ENCODE peak calls at places on chromosomes 4 and X, in four cellular contexts. One of them, this sample, is unnamed.

GRCh38 chrX:103248553-103248952 is 6.4 kb downstream of the TCEAL8 start:
- DNase-seq in fibroblast of lung: peak
- DNase-seq in HCEC 1CT: peak
- DNase-seq in AG08395: peak
- DNase-seq in this sample: peak

GRCh38 chrX:24259544-24260240 is 54.2 kb downstream of the SUPT20HL2 start:
- DNase-seq in fibroblast of lung: peak
- DNase-seq in HCEC 1CT: peak
- DNase-seq in AG08395: peak
- DNase-seq in this sample: peak

GRCh38 chr4:73732759-73733431 is 7.5 kb upstream of the CXCL8 start:
- DNase-seq in fibroblast of lung: no peak
- DNase-seq in HCEC 1CT: no peak
- DNase-seq in AG08395: no peak
- DNase-seq in this sample: no peak

GRCh38 chrX:18290200-18290599 is 64.3 kb downstream of the SCML2 start:
- DNase-seq in fibroblast of lung: no peak
- DNase-seq in HCEC 1CT: no peak
- DNase-seq in AG08395: no peak
- DNase-seq in this sample: peak

GRCh38 chr4:158172196-158172557 is 648 bp downstream of the GASK1B start:
- DNase-seq in fibroblast of lung: peak
- DNase-seq in HCEC 1CT: peak
- DNase-seq in AG08395: no peak
- DNase-seq in this sample: peak

GRCh38 chrX:28586891-28587635 is at the start of gene IL1RAPL1:
- DNase-seq in fibroblast of lung: peak
- DNase-seq in HCEC 1CT: peak
- DNase-seq in AG08395: peak
- DNase-seq in this sample: peak

GRCh38 chr4:74623041-74623440 is 171.3 kb downstream of the BTC start:
- DNase-seq in fibroblast of lung: no peak
- DNase-seq in HCEC 1CT: peak
- DNase-seq in AG08395: peak
- DNase-seq in this sample: peak

GRCh38 chr4:185244763-185245162 is 35.4 kb downstream of the SNX25 start:
- DNase-seq in fibroblast of lung: no peak
- DNase-seq in HCEC 1CT: no peak
- DNase-seq in AG08395: peak
- DNase-seq in this sample: no peak

GRCh38 chr4:54840992-54841768 is 183.4 kb downstream of the KIT start:
- DNase-seq in fibroblast of lung: no peak
- DNase-seq in HCEC 1CT: peak
- DNase-seq in AG08395: peak
- DNase-seq in this sample: peak

GRCh38 chrX:41381685-41382084 is 47.7 kb downstream of the DDX3X start:
- DNase-seq in fibroblast of lung: peak
- DNase-seq in HCEC 1CT: peak
- DNase-seq in AG08395: peak
- DNase-seq in this sample: no peak

GRCh38 chrX:15055146-15055930 is 182.1 kb downstream of the MOSPD2 start:
- DNase-seq in fibroblast of lung: peak
- DNase-seq in HCEC 1CT: no peak
- DNase-seq in AG08395: peak
- DNase-seq in this sample: no peak

GRCh38 chrX:101265869-101266428 is 25.2 kb downstream of the TAF7L start:
- DNase-seq in fibroblast of lung: peak
- DNase-seq in HCEC 1CT: peak
- DNase-seq in AG08395: peak
- DNase-seq in this sample: no peak

GRCh38 chr4:16157609-16158503 is 68.4 kb downstream of the TAPT1 start:
- DNase-seq in fibroblast of lung: no peak
- DNase-seq in HCEC 1CT: no peak
- DNase-seq in AG08395: no peak
- DNase-seq in this sample: no peak

GRCh38 chr4:1170156-1170804 is 2.1 kb downstream of the SPON2 start:
- DNase-seq in fibroblast of lung: no peak
- DNase-seq in HCEC 1CT: no peak
- DNase-seq in AG08395: no peak
- DNase-seq in this sample: no peak

GRCh38 chrX:18885317-18886004 is 98.5 kb downstream of the PHKA2 start:
- DNase-seq in fibroblast of lung: peak
- DNase-seq in HCEC 1CT: no peak
- DNase-seq in AG08395: no peak
- DNase-seq in this sample: peak

GRCh38 chr4:14410469-14410868 is 591.8 kb upstream of the CPEB2 start:
- DNase-seq in fibroblast of lung: no peak
- DNase-seq in HCEC 1CT: no peak
- DNase-seq in AG08395: no peak
- DNase-seq in this sample: no peak

GRCh38 chrX:17824980-17825379 is 36.1 kb downstream of the RAI2 start:
- DNase-seq in fibroblast of lung: no peak
- DNase-seq in HCEC 1CT: no peak
- DNase-seq in AG08395: no peak
- DNase-seq in this sample: no peak

GRCh38 chr4:131499139-131499873 is 1649.8 kb upstream of the PCDH10 start:
- DNase-seq in fibroblast of lung: peak
- DNase-seq in HCEC 1CT: peak
- DNase-seq in AG08395: peak
- DNase-seq in this sample: no peak

GRCh38 chrX:16786791-16787735 is 797 bp downstream of the TXLNG start:
- DNase-seq in fibroblast of lung: no peak
- DNase-seq in HCEC 1CT: peak
- DNase-seq in AG08395: no peak
- DNase-seq in this sample: no peak

GRCh38 chr4:26062221-26062620 is 148.2 kb downstream of the SMIM20 start:
- DNase-seq in fibroblast of lung: peak
- DNase-seq in HCEC 1CT: peak
- DNase-seq in AG08395: peak
- DNase-seq in this sample: no peak

GRCh38 chrX:53080628-53081580 is 1.3 kb upstream of the TSPYL2 start:
- DNase-seq in fibroblast of lung: peak
- DNase-seq in HCEC 1CT: peak
- DNase-seq in AG08395: no peak
- DNase-seq in this sample: peak

GRCh38 chr4:140363558-140363957 is 9.9 kb upstream of the SCOC start:
- DNase-seq in fibroblast of lung: no peak
- DNase-seq in HCEC 1CT: no peak
- DNase-seq in AG08395: no peak
- DNase-seq in this sample: no peak

GRCh38 chrX:153305941-153306464 is 15.6 kb downstream of the PNMA6F start:
- DNase-seq in fibroblast of lung: no peak
- DNase-seq in HCEC 1CT: no peak
- DNase-seq in AG08395: no peak
- DNase-seq in this sample: no peak

GRCh38 chr4:7781361-7781760 is 158.3 kb downstream of the AFAP1 start:
- DNase-seq in fibroblast of lung: peak
- DNase-seq in HCEC 1CT: peak
- DNase-seq in AG08395: peak
- DNase-seq in this sample: peak

GRCh38 chr4:185535818-185536729 is 767 bp upstream of the PDLIM3 start:
- DNase-seq in fibroblast of lung: peak
- DNase-seq in HCEC 1CT: no peak
- DNase-seq in AG08395: no peak
- DNase-seq in this sample: peak

GRCh38 chr4:121817006-121817405 is 6.7 kb downstream of the CCNA2 start:
- DNase-seq in fibroblast of lung: no peak
- DNase-seq in HCEC 1CT: no peak
- DNase-seq in AG08395: no peak
- DNase-seq in this sample: no peak

GRCh38 chrX:83916525-83916924 is 55.6 kb downstream of the CYLC1 start:
- DNase-seq in fibroblast of lung: no peak
- DNase-seq in HCEC 1CT: peak
- DNase-seq in AG08395: peak
- DNase-seq in this sample: peak

GRCh38 chrX:40173662-40174593 is 76.2 kb upstream of the BCOR start:
- DNase-seq in fibroblast of lung: peak
- DNase-seq in HCEC 1CT: no peak
- DNase-seq in AG08395: no peak
- DNase-seq in this sample: peak

GRCh38 chr4:83889802-83890201 is 353.9 kb downstream of the GPAT3 start:
- DNase-seq in fibroblast of lung: peak
- DNase-seq in HCEC 1CT: peak
- DNase-seq in AG08395: no peak
- DNase-seq in this sample: no peak

GRCh38 chr4:31104596-31104995 is 384.4 kb downstream of the PCDH7 start:
- DNase-seq in fibroblast of lung: no peak
- DNase-seq in HCEC 1CT: no peak
- DNase-seq in AG08395: no peak
- DNase-seq in this sample: no peak

GRCh38 chr4:4666693-4667642 is 125.1 kb upstream of the STX18 start:
- DNase-seq in fibroblast of lung: peak
- DNase-seq in HCEC 1CT: no peak
- DNase-seq in AG08395: peak
- DNase-seq in this sample: peak

GRCh38 chr4:22962186-22962786 is 269.5 kb downstream of the GBA3 start:
- DNase-seq in fibroblast of lung: peak
- DNase-seq in HCEC 1CT: no peak
- DNase-seq in AG08395: peak
- DNase-seq in this sample: peak

GRCh38 chr4:180953572-180953971 is 1289.6 kb upstream of the TENM3 start:
- DNase-seq in fibroblast of lung: no peak
- DNase-seq in HCEC 1CT: no peak
- DNase-seq in AG08395: no peak
- DNase-seq in this sample: no peak

GRCh38 chrX:103614999-103615398 is 7.2 kb downstream of the TCEAL3 start:
- DNase-seq in fibroblast of lung: no peak
- DNase-seq in HCEC 1CT: peak
- DNase-seq in AG08395: peak
- DNase-seq in this sample: no peak

GRCh38 chr4:53598901-53599300 is 7.6 kb upstream of the LNX1 start:
- DNase-seq in fibroblast of lung: peak
- DNase-seq in HCEC 1CT: no peak
- DNase-seq in AG08395: no peak
- DNase-seq in this sample: no peak